ENCODE peak calls at places on chromosome 4, in four cellular contexts. F is AG20443, V is T-cell, S is stomach. X is an unnamed sample.

GRCh38 chr4:152643153-152644035 is 36.4 kb downstream of the TMEM154 start:
- DNase-seq in F (no peak), V (peak), S (no peak), X (no peak)

GRCh38 chr4:125313497-125313896 is 1.3 kb upstream of the FAT4 start:
- DNase-seq in F (peak), S (no peak), V (no peak), X (peak)

GRCh38 chr4:169342906-169343560 is 72.3 kb upstream of the SH3RF1 start:
- DNase-seq in S (no peak), F (peak), V (no peak), X (peak)

GRCh38 chr4:20313237-20314030 is 61.7 kb downstream of the SLIT2 start:
- DNase-seq in S (no peak), F (no peak), V (no peak), X (no peak)

GRCh38 chr4:31086771-31087330 is 366.7 kb downstream of the PCDH7 start:
- DNase-seq in S (no peak), F (no peak), V (no peak), X (no peak)

GRCh38 chr4:120070191-120070590 is 3.5 kb upstream of the MAD2L1 start:
- DNase-seq in F (no peak), S (no peak), V (no peak), X (peak)

GRCh38 chr4:176270669-176271068 is 1.6 kb upstream of the ASB5 start:
- DNase-seq in V (no peak), F (peak), S (no peak), X (peak)

GRCh38 chr4:109848501-109848900 is 594 bp downstream of the LRIT3 start:
- DNase-seq in S (no peak), F (no peak), V (no peak), X (no peak)

GRCh38 chr4:153916273-153916755 is 127.4 kb upstream of the SFRP2 start:
- DNase-seq in V (no peak), F (no peak), S (no peak), X (no peak)

GRCh38 chr4:8657381-8657776 is 64.8 kb downstream of the CPZ start:
- DNase-seq in V (no peak), F (no peak), S (no peak), X (no peak)

GRCh38 chr4:2867758-2868491 is 24.3 kb downstream of the ADD1 start:
- DNase-seq in V (no peak), S (no peak), F (peak), X (peak)

X was measured in AG10803.